ENCODE peak calls at places on chromosomes 16 and 17, in eight cellular contexts. S is AG08395, B is NCI-H345, F is HT1080, D is foreskin melanocyte, R is left colon, Y is ELR, C is upper lobe of left lung. N is an unnamed sample.

GRCh38 chr16:15952265-15952711 is 2.9 kb downstream of the ABCC1 start:
- DNase-seq in S (peak), B (no peak), F (no peak), D (no peak), R (no peak), Y (no peak), C (no peak), N (no peak)

GRCh38 chr17:62882878-62883277 is 74.8 kb upstream of the MARCHF10 start:
- DNase-seq in S (peak), B (no peak), F (no peak), D (no peak), R (no peak), Y (peak), C (no peak), N (no peak)

GRCh38 chr17:81710514-81711308 is 1.4 kb upstream of the SLC25A10 start:
- DNase-seq in S (no peak), B (no peak), F (no peak), D (no peak), R (no peak), Y (peak), C (peak), N (peak)

GRCh38 chr16:85530370-85530739 is 82.8 kb upstream of the GSE1 start:
- DNase-seq in S (no peak), B (no peak), F (no peak), D (no peak), R (no peak), Y (no peak), C (no peak), N (no peak)

GRCh38 chr17:82375359-82376041 is 3.9 kb downstream of the UTS2R start:
- DNase-seq in S (no peak), B (no peak), F (no peak), D (no peak), R (no peak), Y (no peak), C (no peak), N (no peak)

GRCh38 chr16:23552171-23552570 is 5.0 kb downstream of the EARS2 start:
- DNase-seq in S (no peak), B (no peak), F (no peak), D (no peak), R (no peak), Y (no peak), C (no peak), N (no peak)

GRCh38 chr16:12488371-12488770 is 315.3 kb downstream of the CPPED1 start:
- DNase-seq in S (no peak), B (no peak), F (no peak), D (no peak), R (no peak), Y (no peak), C (no peak), N (no peak)

GRCh38 chr16:48335961-48336360 is 49.3 kb downstream of the SIAH1 start:
- DNase-seq in S (peak), B (no peak), F (no peak), D (peak), R (no peak), Y (peak), C (no peak), N (peak)

GRCh38 chr16:87897563-87898505 is 28.5 kb upstream of the SLC7A5 start:
- DNase-seq in S (no peak), B (no peak), F (peak), D (no peak), R (no peak), Y (no peak), C (no peak), N (no peak)

GRCh38 chr16:20956319-20956718 is 55.7 kb downstream of the LYRM1 start:
- DNase-seq in S (peak), B (no peak), F (peak), D (no peak), R (no peak), Y (peak), C (no peak), N (no peak)

GRCh38 chr16:471353-472198 is 46.1 kb downstream of the RAB11FIP3 start:
- DNase-seq in S (peak), B (no peak), F (no peak), D (no peak), R (no peak), Y (no peak), C (no peak), N (peak)

GRCh38 chr16:86952769-86953168 is 364.4 kb downstream of the C16orf95 start:
- DNase-seq in S (no peak), B (no peak), F (peak), D (no peak), R (no peak), Y (peak), C (no peak), N (no peak)

GRCh38 chr16:59686405-59686804 is 952.3 kb upstream of the GOT2 start:
- DNase-seq in S (no peak), B (no peak), F (no peak), D (no peak), R (no peak), Y (no peak), C (no peak), N (no peak)

GRCh38 chr17:71170070-71170469 is 950.8 kb upstream of the SOX9 start:
- DNase-seq in S (no peak), B (no peak), F (no peak), D (no peak), R (no peak), Y (no peak), C (no peak), N (no peak)

GRCh38 chr17:4722678-4723240 is 8.5 kb upstream of the MED11 start:
- DNase-seq in S (no peak), B (no peak), F (no peak), D (no peak), R (no peak), Y (no peak), C (no peak), N (no peak)

GRCh38 chr16:30353438-30354129 is 1.5 kb downstream of the CD2BP2 start:
- DNase-seq in S (no peak), B (no peak), F (no peak), D (no peak), R (no peak), Y (no peak), C (no peak), N (no peak)

GRCh38 chr16:47110939-47111338 is 32.8 kb downstream of the NETO2 start:
- DNase-seq in S (no peak), B (no peak), F (no peak), D (no peak), R (no peak), Y (peak), C (no peak), N (no peak)

GRCh38 chr16:26554030-26554429 is 512.7 kb upstream of the C16orf82 start:
- DNase-seq in S (no peak), B (no peak), F (no peak), D (no peak), R (no peak), Y (no peak), C (no peak), N (no peak)

GRCh38 chr16:56930516-56931252 is 1.3 kb upstream of the HERPUD1 start:
- DNase-seq in S (no peak), B (peak), F (no peak), D (no peak), R (peak), Y (no peak), C (no peak), N (no peak)

GRCh38 chr16:2071454-2072263 is 23.9 kb downstream of the TSC2 start:
- DNase-seq in S (no peak), B (no peak), F (no peak), D (no peak), R (no peak), Y (no peak), C (no peak), N (no peak)

GRCh38 chr16:49652441-49653175 is 203.3 kb downstream of the ZNF423 start:
- DNase-seq in S (peak), B (no peak), F (no peak), D (no peak), R (no peak), Y (no peak), C (no peak), N (peak)

N was measured in AG20443.